ENCODE peak calls at places on chromosomes 11 and 22, in four cellular contexts. One of them, this sample, is unnamed.

GRCh38 chr11:37320921-37321320 is 722.9 kb upstream of the RAG2 start:
- DNase-seq in transverse colon: no peak
- DNase-seq in body of pancreas: no peak
- DNase-seq in stomach: no peak
- DNase-seq in this sample: no peak

GRCh38 chr11:125724125-125724524 is 22.0 kb upstream of the PATE1 start:
- DNase-seq in transverse colon: no peak
- DNase-seq in body of pancreas: no peak
- DNase-seq in stomach: no peak
- DNase-seq in this sample: no peak

GRCh38 chr22:22877523-22878210 is 9.9 kb upstream of the IGLL5 start:
- DNase-seq in transverse colon: peak; percentile 76
- DNase-seq in body of pancreas: peak; percentile 56
- DNase-seq in stomach: peak; percentile 53
- DNase-seq in this sample: peak; percentile 74

GRCh38 chr11:95140397-95141030 is 50.9 kb downstream of the ENDOD1 start:
- DNase-seq in transverse colon: no peak
- DNase-seq in body of pancreas: no peak
- DNase-seq in stomach: no peak
- DNase-seq in this sample: no peak

GRCh38 chr11:94525933-94526332 is 13.7 kb downstream of the C11orf97 start:
- DNase-seq in transverse colon: peak; percentile 84
- DNase-seq in body of pancreas: peak; percentile 68
- DNase-seq in stomach: peak; percentile 88
- DNase-seq in this sample: peak; percentile 63

GRCh38 chr11:120528749-120529148 is 17.2 kb downstream of the GRIK4 start:
- DNase-seq in transverse colon: no peak
- DNase-seq in body of pancreas: no peak
- DNase-seq in stomach: no peak
- DNase-seq in this sample: no peak

GRCh38 chr11:77873345-77873744 is 52.4 kb downstream of the AAMDC start:
- DNase-seq in transverse colon: no peak
- DNase-seq in body of pancreas: no peak
- DNase-seq in stomach: no peak
- DNase-seq in this sample: no peak

GRCh38 chr22:48270731-48271130 is 1508.3 kb downstream of the TBC1D22A start:
- DNase-seq in transverse colon: no peak
- DNase-seq in body of pancreas: no peak
- DNase-seq in stomach: no peak
- DNase-seq in this sample: no peak

GRCh38 chr11:30859709-30860108 is 273.6 kb upstream of the MPPED2 start:
- DNase-seq in transverse colon: no peak
- DNase-seq in body of pancreas: no peak
- DNase-seq in stomach: no peak
- DNase-seq in this sample: no peak

DNA sequence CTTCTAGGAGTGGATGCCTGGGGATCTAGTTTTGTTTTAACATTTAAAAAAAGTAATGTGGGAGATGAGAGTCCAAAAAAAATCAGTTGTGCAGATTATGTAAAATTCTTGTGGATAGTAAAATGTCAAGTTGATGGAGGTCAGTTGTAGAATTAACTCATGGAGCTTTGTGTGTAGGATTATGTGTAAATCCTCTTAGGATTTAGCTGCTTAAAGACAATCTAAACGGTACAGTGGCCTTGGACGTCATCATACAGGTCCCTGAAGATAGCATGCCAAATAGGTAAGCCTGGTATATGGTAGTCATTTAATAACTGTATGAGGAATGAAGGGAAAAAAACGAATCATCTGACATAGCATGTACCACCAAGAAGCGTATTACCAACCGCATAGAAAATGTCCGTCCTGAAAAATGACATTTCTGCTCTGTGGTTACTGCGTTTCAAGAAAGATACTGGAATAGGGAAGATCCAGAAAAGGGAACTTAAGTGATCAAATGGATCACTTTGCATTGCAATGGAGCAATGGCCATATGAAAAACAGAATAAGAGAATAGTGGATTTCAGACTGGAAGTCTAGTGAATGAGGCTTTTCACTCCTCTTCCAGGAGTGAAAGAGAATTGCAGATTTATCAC is 61.3 kb downstream of the BCL2L13 start:
- DNase-seq in transverse colon: no peak
- DNase-seq in body of pancreas: no peak
- DNase-seq in stomach: no peak
- DNase-seq in this sample: no peak
- H3K27ac ChIP-seq in transverse colon: no peak overlapping the region
- H3K27ac ChIP-seq in body of pancreas: no peak overlapping the region
- H3K27ac ChIP-seq in stomach: no peak overlapping the region
- H3K27ac ChIP-seq in this sample: no peak overlapping the region

GRCh38 chr22:38881464-38881871 is 9.5 kb upstream of the CBX6 start:
- DNase-seq in transverse colon: peak; percentile 54
- DNase-seq in body of pancreas: peak; percentile 68
- DNase-seq in stomach: peak; percentile 59
- DNase-seq in this sample: no peak
- H3K4me3 ChIP-seq in transverse colon: no peak overlapping the region
- H3K4me3 ChIP-seq in body of pancreas: no peak overlapping the region
- H3K4me3 ChIP-seq in stomach: no peak overlapping the region
- H3K4me3 ChIP-seq in this sample: no peak overlapping the region

GRCh38 chr11:1750840-1751520 is 585 bp upstream of the IFITM10 start:
- DNase-seq in transverse colon: peak; percentile 8
- DNase-seq in body of pancreas: no peak
- DNase-seq in stomach: no peak
- DNase-seq in this sample: no peak
- TF ChIP-seq POLR2A in transverse colon: no peak
- TF ChIP-seq POLR2A in body of pancreas: no peak
- TF ChIP-seq POLR2A in stomach: no peak
- TF ChIP-seq POLR2A in this sample: no peak

GRCh38 chr22:45136594-45136993 is 27.1 kb upstream of the NUP50 start:
- DNase-seq in transverse colon: no peak
- DNase-seq in body of pancreas: no peak
- DNase-seq in stomach: no peak
- DNase-seq in this sample: no peak
- H3K27ac ChIP-seq in transverse colon: no peak overlapping the region
- H3K27ac ChIP-seq in body of pancreas: no peak overlapping the region
- H3K27ac ChIP-seq in stomach: no peak overlapping the region
- H3K27ac ChIP-seq in this sample: no peak overlapping the region

DNA sequence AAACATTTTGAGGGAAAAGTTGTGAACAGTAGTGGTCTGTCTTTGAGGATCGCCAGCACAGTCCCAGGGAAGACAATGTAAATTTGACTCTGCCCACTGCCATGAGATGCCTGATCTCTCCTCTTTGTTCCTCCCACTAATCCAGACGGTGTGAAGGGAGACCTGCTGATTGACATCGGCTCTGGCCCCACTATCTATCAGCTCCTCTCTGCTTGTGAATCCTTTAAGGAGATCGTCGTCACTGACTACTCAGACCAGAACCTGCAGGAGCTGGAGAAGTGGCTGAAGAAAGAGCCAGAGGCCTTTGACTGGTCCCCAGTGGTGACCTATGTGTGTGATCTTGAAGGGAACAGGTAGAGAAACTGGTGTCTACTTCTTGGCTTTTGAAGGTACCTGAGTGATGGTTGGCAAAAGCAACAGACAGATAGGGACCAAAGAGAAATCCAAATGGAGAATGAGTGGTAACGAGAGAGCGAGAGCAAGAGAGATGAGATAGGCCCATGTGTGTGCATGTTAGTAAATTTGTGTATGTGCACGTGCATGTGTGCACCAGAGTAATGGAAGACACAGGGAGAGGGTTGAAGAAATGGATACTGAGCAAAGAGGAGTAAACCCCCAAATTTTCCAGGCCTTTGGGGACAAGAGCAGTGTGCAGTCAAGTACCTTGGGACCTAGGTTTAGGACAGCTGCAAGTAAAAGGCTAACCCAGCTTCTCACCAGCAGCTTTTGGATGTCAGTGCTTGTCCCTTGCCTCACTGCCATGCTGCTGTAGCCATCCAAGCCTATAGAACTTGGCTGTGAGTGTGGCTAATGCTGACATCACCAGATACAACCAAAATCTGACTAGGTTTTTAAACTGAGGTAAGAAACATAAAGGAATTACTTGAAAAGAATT is 1.9 kb downstream of the NNMT start:
- DNase-seq in transverse colon: no peak
- DNase-seq in body of pancreas: no peak
- DNase-seq in stomach: no peak
- DNase-seq in this sample: no peak
- H3K4me3 ChIP-seq in transverse colon: peak overlapping the region; percentile 21
- H3K4me3 ChIP-seq in body of pancreas: no peak overlapping the region
- H3K4me3 ChIP-seq in stomach: peak overlapping the region; percentile 30
- H3K4me3 ChIP-seq in this sample: peak overlapping the region; percentile 40

DNA sequence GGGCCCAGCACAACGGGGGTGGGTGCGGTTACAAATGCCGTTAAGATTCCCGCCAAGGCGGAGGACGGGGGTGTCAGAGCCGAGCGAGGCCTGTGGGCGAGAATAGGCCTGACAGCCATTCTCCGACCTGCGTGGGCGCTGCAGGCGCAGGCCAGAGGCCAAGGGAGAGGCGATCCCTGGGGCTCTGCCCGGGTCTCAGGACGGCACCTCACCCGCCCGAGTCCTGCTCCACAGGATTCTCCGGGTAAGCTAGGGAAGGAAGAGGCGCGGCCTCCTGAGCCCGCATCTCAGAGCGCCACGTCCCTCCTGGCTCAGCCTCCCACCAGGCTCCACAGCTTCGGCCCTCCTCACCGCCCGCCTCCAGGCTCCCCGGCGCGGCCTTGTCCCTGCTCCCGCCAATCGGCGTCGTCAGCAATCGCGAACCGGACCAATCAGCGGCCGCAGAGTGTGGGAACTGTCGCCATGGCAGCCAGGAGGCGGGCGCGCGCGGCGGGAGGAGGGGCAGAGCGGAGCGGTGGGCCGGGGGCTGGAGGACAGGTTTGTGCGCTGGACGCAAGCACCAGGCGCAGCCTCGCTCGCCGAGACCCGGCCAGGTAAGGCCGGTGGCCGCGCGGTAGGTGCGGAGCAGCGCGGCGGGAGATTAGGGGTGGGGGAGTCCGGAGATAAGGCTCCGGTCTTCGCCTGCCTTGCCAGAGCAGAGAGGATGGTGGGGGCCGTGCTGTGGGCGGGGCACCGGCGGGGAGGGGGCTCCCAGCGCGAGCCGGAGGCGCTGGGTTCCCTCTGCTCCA is at the start of gene NUCB2:
- DNase-seq in transverse colon: peak; percentile 97
- DNase-seq in body of pancreas: peak; percentile 97
- DNase-seq in stomach: peak; percentile 98
- DNase-seq in this sample: peak; percentile 99
- TF ChIP-seq POLR2A in transverse colon: peak; percentile 62
- TF ChIP-seq POLR2A in body of pancreas: peak; percentile 95
- TF ChIP-seq POLR2A in stomach: no peak
- TF ChIP-seq POLR2A in this sample: peak; percentile 77

DNA sequence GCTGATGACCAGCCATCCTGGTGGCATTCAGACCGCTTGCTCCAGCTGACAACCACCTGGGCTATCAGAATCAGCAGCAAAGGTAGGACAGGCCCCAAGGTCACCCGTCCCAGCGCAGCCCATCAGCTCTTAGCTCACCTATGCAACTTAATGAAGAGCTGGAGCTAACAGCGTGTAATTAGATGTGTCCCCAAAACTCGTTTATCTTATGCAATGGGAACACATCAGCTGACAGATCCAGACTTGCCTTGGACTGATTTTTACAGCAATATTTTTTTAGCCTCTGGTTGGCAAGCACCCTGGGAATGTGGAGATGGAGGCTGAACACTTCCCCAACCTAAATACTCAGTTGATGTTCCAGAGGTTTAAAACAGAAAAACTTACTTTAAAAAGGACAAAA is 76.0 kb downstream of the PACSIN2 start:
- DNase-seq in transverse colon: no peak
- DNase-seq in body of pancreas: peak; percentile 52
- DNase-seq in stomach: no peak
- DNase-seq in this sample: no peak
- H3K27ac ChIP-seq in transverse colon: peak overlapping the region; percentile 83
- H3K27ac ChIP-seq in body of pancreas: peak overlapping the region; percentile 89
- H3K27ac ChIP-seq in stomach: peak overlapping the region; percentile 96
- H3K27ac ChIP-seq in this sample: no peak overlapping the region

GRCh38 chr11:14625804-14626203 is 17.8 kb upstream of the PDE3B start:
- DNase-seq in transverse colon: no peak
- DNase-seq in body of pancreas: no peak
- DNase-seq in stomach: no peak
- DNase-seq in this sample: no peak
- H3K4me3 ChIP-seq in transverse colon: no peak overlapping the region
- H3K4me3 ChIP-seq in body of pancreas: no peak overlapping the region
- H3K4me3 ChIP-seq in stomach: no peak overlapping the region
- H3K4me3 ChIP-seq in this sample: no peak overlapping the region

GRCh38 chr11:47711225-47711624 is 3.9 kb downstream of the AGBL2 start:
- DNase-seq in transverse colon: no peak
- DNase-seq in body of pancreas: no peak
- DNase-seq in stomach: no peak
- DNase-seq in this sample: peak; percentile 46

GRCh38 chr11:47716692-47717091 is 1.5 kb upstream of the AGBL2 start:
- DNase-seq in transverse colon: no peak
- DNase-seq in body of pancreas: no peak
- DNase-seq in stomach: no peak
- DNase-seq in this sample: no peak

GRCh38 chr11:47714554-47715081 is 551 bp downstream of the AGBL2 start:
- DNase-seq in transverse colon: peak; percentile 18
- DNase-seq in body of pancreas: no peak
- DNase-seq in stomach: no peak
- DNase-seq in this sample: no peak

GRCh38 chr11:47711816-47712215 is 3.4 kb downstream of the AGBL2 start:
- DNase-seq in transverse colon: no peak
- DNase-seq in body of pancreas: no peak
- DNase-seq in stomach: no peak
- DNase-seq in this sample: no peak

GRCh38 chr11:47715082-47715669 is at the start of gene AGBL2:
- DNase-seq in transverse colon: peak; percentile 89
- DNase-seq in body of pancreas: peak; percentile 76
- DNase-seq in stomach: peak; percentile 76
- DNase-seq in this sample: peak; percentile 80
- TF ChIP-seq POLR2A in transverse colon: peak; percentile 79
- TF ChIP-seq POLR2A in body of pancreas: peak; percentile 81
- TF ChIP-seq POLR2A in stomach: no peak
- TF ChIP-seq POLR2A in this sample: peak; percentile 49

This sample was measured in right lobe of liver.